ENCODE peak calls at places on chromosomes 12 and 14, in six cellular contexts. One of them, this sample, is unnamed. For H3K4me1, the result is how much of the 10 kb centered on the place peaks cover.

GRCh38 chr12:62335801-62336200 is 75.6 kb downstream of the USP15 start:
- DNase-seq in ascending aorta: no peak
- DNase-seq in lower lobe of right lung: no peak
- DNase-seq in SJSA1: peak
- DNase-seq in A549: no peak
- DNase-seq in stomach: no peak
- DNase-seq in this sample: no peak

GRCh38 chr14:89201645-89202044 is 215.4 kb downstream of the FOXN3 start:
- DNase-seq in ascending aorta: no peak
- DNase-seq in lower lobe of right lung: no peak
- DNase-seq in SJSA1: no peak
- DNase-seq in A549: no peak
- DNase-seq in stomach: no peak
- DNase-seq in this sample: no peak

GRCh38 chr12:66159088-66159487 is 10.7 kb downstream of the TMBIM4 start:
- DNase-seq in ascending aorta: no peak
- DNase-seq in lower lobe of right lung: no peak
- DNase-seq in SJSA1: no peak
- DNase-seq in A549: no peak
- DNase-seq in stomach: no peak
- DNase-seq in this sample: no peak

GRCh38 chr12:15627995-15628945 is 160.9 kb downstream of the EPS8 start:
- DNase-seq in ascending aorta: no peak
- DNase-seq in lower lobe of right lung: no peak
- DNase-seq in SJSA1: no peak
- DNase-seq in A549: peak
- DNase-seq in stomach: no peak
- DNase-seq in this sample: no peak

GRCh38 chr14:88834883-88835431 is 10.5 kb downstream of the TTC8 start:
- DNase-seq in ascending aorta: no peak
- DNase-seq in lower lobe of right lung: no peak
- DNase-seq in SJSA1: no peak
- DNase-seq in A549: no peak
- DNase-seq in stomach: no peak
- DNase-seq in this sample: no peak

GRCh38 chr12:95185834-95186233 is 31.4 kb downstream of the FGD6 start:
- DNase-seq in ascending aorta: no peak
- DNase-seq in lower lobe of right lung: no peak
- DNase-seq in SJSA1: no peak
- DNase-seq in A549: no peak
- DNase-seq in stomach: no peak
- DNase-seq in this sample: no peak

GRCh38 chr12:5478081-5478706 is 46.3 kb downstream of the NTF3 start:
- DNase-seq in ascending aorta: no peak
- DNase-seq in lower lobe of right lung: no peak
- DNase-seq in SJSA1: no peak
- DNase-seq in A549: no peak
- DNase-seq in stomach: no peak
- DNase-seq in this sample: no peak

GRCh38 chr12:53670308-53670707 is 5.6 kb downstream of the ATP5MC2 start:
- DNase-seq in ascending aorta: no peak
- DNase-seq in lower lobe of right lung: no peak
- DNase-seq in SJSA1: no peak
- DNase-seq in A549: no peak
- DNase-seq in stomach: no peak
- DNase-seq in this sample: peak

GRCh38 chr14:104436741-104437701 is 142.5 kb upstream of the C14orf180 start:
- DNase-seq in ascending aorta: peak
- DNase-seq in lower lobe of right lung: peak
- DNase-seq in SJSA1: no peak
- DNase-seq in A549: no peak
- DNase-seq in stomach: peak
- DNase-seq in this sample: no peak

GRCh38 chr12:27123642-27124041 is 41.3 kb upstream of the C12orf71 start:
- DNase-seq in ascending aorta: no peak
- DNase-seq in lower lobe of right lung: no peak
- DNase-seq in SJSA1: no peak
- DNase-seq in A549: peak
- DNase-seq in stomach: no peak
- DNase-seq in this sample: no peak

GRCh38 chr14:23195552-23196101 is 12.2 kb upstream of the SLC7A8 start:
- DNase-seq in ascending aorta: no peak
- DNase-seq in lower lobe of right lung: no peak
- DNase-seq in SJSA1: no peak
- DNase-seq in A549: no peak
- DNase-seq in stomach: no peak
- DNase-seq in this sample: no peak

GRCh38 chr12:4148418-4149056 is 125.0 kb upstream of the CCND2 start:
- DNase-seq in ascending aorta: peak
- DNase-seq in lower lobe of right lung: peak
- DNase-seq in SJSA1: no peak
- DNase-seq in A549: no peak
- DNase-seq in stomach: peak
- DNase-seq in this sample: peak

GRCh38 chr12:64088431-64089349 is 133.4 kb downstream of the KICS2 start:
- DNase-seq in ascending aorta: peak
- DNase-seq in lower lobe of right lung: no peak
- DNase-seq in SJSA1: peak
- DNase-seq in A549: peak
- DNase-seq in stomach: peak
- DNase-seq in this sample: peak

GRCh38 chr14:67517083-67517482 is 16.0 kb upstream of the PLEKHH1 start:
- DNase-seq in ascending aorta: no peak
- DNase-seq in lower lobe of right lung: no peak
- DNase-seq in SJSA1: no peak
- DNase-seq in A549: no peak
- DNase-seq in stomach: peak
- DNase-seq in this sample: no peak
- H3K4me1 ChIP-seq in ascending aorta: under half
- H3K4me1 ChIP-seq in lower lobe of right lung: under half
- H3K4me1 ChIP-seq in SJSA1: under half
- H3K4me1 ChIP-seq in A549: under half
- H3K4me1 ChIP-seq in stomach: under half
- H3K4me1 ChIP-seq in this sample: under half

DNA sequence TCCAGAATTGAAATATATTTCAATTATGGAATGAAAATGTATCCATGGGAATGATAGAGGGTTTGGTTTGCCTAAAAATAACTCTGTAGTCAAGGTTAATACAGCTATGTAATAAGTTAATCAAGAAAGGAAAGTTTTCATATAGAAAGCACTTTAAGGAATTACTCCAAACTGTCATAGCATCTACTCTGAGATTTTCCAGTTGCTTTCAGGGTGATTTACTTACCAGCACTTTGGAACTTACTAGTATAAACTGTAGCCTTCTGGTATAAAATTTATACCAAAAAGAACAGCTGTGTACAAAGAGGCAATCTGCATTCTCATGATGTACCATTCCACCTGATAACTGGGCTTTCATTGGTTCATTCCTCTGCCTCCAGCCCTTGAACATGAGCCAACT is 87.1 kb downstream of the ARF6 start:
- DNase-seq in ascending aorta: no peak
- DNase-seq in lower lobe of right lung: no peak
- DNase-seq in SJSA1: no peak
- DNase-seq in A549: no peak
- DNase-seq in stomach: no peak
- DNase-seq in this sample: no peak
- H3K27ac ChIP-seq in ascending aorta: peak
- H3K27ac ChIP-seq in lower lobe of right lung: no peak
- H3K27ac ChIP-seq in SJSA1: no peak
- H3K27ac ChIP-seq in A549: no peak
- H3K27ac ChIP-seq in stomach: peak
- H3K27ac ChIP-seq in this sample: no peak

GRCh38 chr12:50527086-50527726 is 22.4 kb downstream of the DIP2B start:
- DNase-seq in ascending aorta: no peak
- DNase-seq in lower lobe of right lung: no peak
- DNase-seq in SJSA1: no peak
- DNase-seq in A549: no peak
- DNase-seq in stomach: no peak
- DNase-seq in this sample: no peak

GRCh38 chr12:50524621-50525020 is 19.8 kb downstream of the DIP2B start:
- DNase-seq in ascending aorta: no peak
- DNase-seq in lower lobe of right lung: no peak
- DNase-seq in SJSA1: no peak
- DNase-seq in A549: no peak
- DNase-seq in stomach: no peak
- DNase-seq in this sample: no peak

GRCh38 chr12:50523772-50524171 is 19.0 kb downstream of the DIP2B start:
- DNase-seq in ascending aorta: no peak
- DNase-seq in lower lobe of right lung: no peak
- DNase-seq in SJSA1: no peak
- DNase-seq in A549: no peak
- DNase-seq in stomach: no peak
- DNase-seq in this sample: no peak

GRCh38 chr12:50528800-50529199 is 24.0 kb downstream of the DIP2B start:
- DNase-seq in ascending aorta: no peak
- DNase-seq in lower lobe of right lung: no peak
- DNase-seq in SJSA1: no peak
- DNase-seq in A549: no peak
- DNase-seq in stomach: no peak
- DNase-seq in this sample: no peak

GRCh38 chr12:50525422-50525821 is 20.6 kb downstream of the DIP2B start:
- DNase-seq in ascending aorta: no peak
- DNase-seq in lower lobe of right lung: no peak
- DNase-seq in SJSA1: no peak
- DNase-seq in A549: no peak
- DNase-seq in stomach: no peak
- DNase-seq in this sample: no peak
- H3K4me1 ChIP-seq in ascending aorta: under half
- H3K4me1 ChIP-seq in lower lobe of right lung: under half
- H3K4me1 ChIP-seq in SJSA1: under half
- H3K4me1 ChIP-seq in A549: under half
- H3K4me1 ChIP-seq in stomach: under half
- H3K4me1 ChIP-seq in this sample: under half

DNA sequence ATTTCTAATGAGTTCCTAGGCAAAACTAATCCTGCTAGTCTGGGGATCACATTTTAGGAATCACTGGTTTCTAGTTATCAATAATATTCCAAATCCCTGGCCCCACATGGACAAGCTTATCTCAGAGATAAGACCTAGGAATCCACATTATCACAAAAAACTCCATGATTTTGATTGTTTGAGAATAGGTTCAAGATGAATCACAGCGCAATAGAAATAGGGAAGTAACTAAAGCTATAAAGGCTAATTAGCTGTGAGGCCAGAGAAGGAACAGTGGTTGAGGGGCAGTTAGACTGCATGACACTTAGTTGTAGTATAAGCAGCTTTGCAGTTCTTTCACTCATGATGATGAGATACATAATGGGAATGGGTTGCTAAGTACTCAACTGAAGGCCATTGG is 13.1 kb upstream of the ATP5F1B start:
- DNase-seq in ascending aorta: no peak
- DNase-seq in lower lobe of right lung: no peak
- DNase-seq in SJSA1: no peak
- DNase-seq in A549: no peak
- DNase-seq in stomach: no peak
- DNase-seq in this sample: no peak
- H3K27ac ChIP-seq in ascending aorta: no peak
- H3K27ac ChIP-seq in lower lobe of right lung: no peak
- H3K27ac ChIP-seq in SJSA1: no peak
- H3K27ac ChIP-seq in A549: no peak
- H3K27ac ChIP-seq in stomach: no peak
- H3K27ac ChIP-seq in this sample: no peak

GRCh38 chr12:24707379-24707778 is 241.5 kb downstream of the BCAT1 start:
- DNase-seq in ascending aorta: no peak
- DNase-seq in lower lobe of right lung: no peak
- DNase-seq in SJSA1: no peak
- DNase-seq in A549: no peak
- DNase-seq in stomach: no peak
- DNase-seq in this sample: peak
- H3K4me1 ChIP-seq in ascending aorta: under half
- H3K4me1 ChIP-seq in lower lobe of right lung: under half
- H3K4me1 ChIP-seq in SJSA1: under half
- H3K4me1 ChIP-seq in A549: under half
- H3K4me1 ChIP-seq in stomach: under half
- H3K4me1 ChIP-seq in this sample: under half

GRCh38 chr12:24560867-24561266 is 388.0 kb downstream of the BCAT1 start:
- DNase-seq in ascending aorta: no peak
- DNase-seq in lower lobe of right lung: no peak
- DNase-seq in SJSA1: peak
- DNase-seq in A549: no peak
- DNase-seq in stomach: no peak
- DNase-seq in this sample: no peak
- H3K27ac ChIP-seq in ascending aorta: peak
- H3K27ac ChIP-seq in lower lobe of right lung: peak
- H3K27ac ChIP-seq in SJSA1: peak
- H3K27ac ChIP-seq in A549: no peak
- H3K27ac ChIP-seq in stomach: peak
- H3K27ac ChIP-seq in this sample: no peak

GRCh38 chr12:110677206-110677911 is 11.6 kb downstream of the HVCN1 start:
- DNase-seq in ascending aorta: no peak
- DNase-seq in lower lobe of right lung: no peak
- DNase-seq in SJSA1: no peak
- DNase-seq in A549: no peak
- DNase-seq in stomach: no peak
- DNase-seq in this sample: no peak

GRCh38 chr12:110679201-110679600 is 9.7 kb downstream of the HVCN1 start:
- DNase-seq in ascending aorta: no peak
- DNase-seq in lower lobe of right lung: no peak
- DNase-seq in SJSA1: no peak
- DNase-seq in A549: no peak
- DNase-seq in stomach: no peak
- DNase-seq in this sample: no peak

GRCh38 chr12:110680032-110680431 is 8.9 kb downstream of the HVCN1 start:
- DNase-seq in ascending aorta: no peak
- DNase-seq in lower lobe of right lung: no peak
- DNase-seq in SJSA1: no peak
- DNase-seq in A549: no peak
- DNase-seq in stomach: no peak
- DNase-seq in this sample: no peak

GRCh38 chr12:110676171-110676570 is 12.7 kb downstream of the HVCN1 start:
- DNase-seq in ascending aorta: no peak
- DNase-seq in lower lobe of right lung: no peak
- DNase-seq in SJSA1: no peak
- DNase-seq in A549: no peak
- DNase-seq in stomach: no peak
- DNase-seq in this sample: no peak

GRCh38 chr12:110677982-110678381 is 10.9 kb downstream of the HVCN1 start:
- DNase-seq in ascending aorta: no peak
- DNase-seq in lower lobe of right lung: no peak
- DNase-seq in SJSA1: no peak
- DNase-seq in A549: no peak
- DNase-seq in stomach: no peak
- DNase-seq in this sample: no peak
- H3K4me1 ChIP-seq in ascending aorta: under half
- H3K4me1 ChIP-seq in lower lobe of right lung: under half
- H3K4me1 ChIP-seq in SJSA1: under half
- H3K4me1 ChIP-seq in A549: under half
- H3K4me1 ChIP-seq in stomach: under half
- H3K4me1 ChIP-seq in this sample: under half

This sample was measured in foreskin keratinocyte.